ENCODE peak calls at places on chromosomes 3 and 15, in five cellular contexts. D is HepG2, V is K562, N is GM12878, X is SK-N-SH. H is an unnamed sample.

GRCh38 chr15:100332721-100333120 is 9.1 kb downstream of the ADAMTS17 start:
- DNase-seq in V (no peak), X (no peak), D (no peak), N (no peak), H (no peak)

GRCh38 chr3:49053543-49053942 is 24.3 kb upstream of the IMPDH2 start:
- DNase-seq in N (no peak), X (no peak), V (no peak), D (no peak), H (no peak)

GRCh38 chr3:123692041-123692440 is 107.2 kb upstream of the HACD2 start:
- DNase-seq in N (no peak), X (no peak), D (no peak), V (no peak), H (no peak)

GRCh38 chr3:94862703-94863102 is 799.8 kb downstream of the NSUN3 start:
- DNase-seq in X (peak), D (peak), N (no peak), V (peak), H (no peak)

GRCh38 chr3:17372811-17373210 is 369.6 kb downstream of the TBC1D5 start:
- DNase-seq in V (no peak), D (peak), N (no peak), X (no peak), H (no peak)

GRCh38 chr3:20798666-20799065 is 612.7 kb upstream of the SGO1 start:
- DNase-seq in D (no peak), N (no peak), X (no peak), V (no peak), H (no peak)

GRCh38 chr3:172174396-172175253 is 135.2 kb downstream of the FNDC3B start:
- DNase-seq in V (no peak), X (peak), D (no peak), N (no peak), H (no peak)

GRCh38 chr3:72595927-72596610 is 252.2 kb downstream of the SHQ1 start:
- DNase-seq in D (no peak), N (no peak), V (no peak), X (no peak), H (no peak)

GRCh38 chr3:127339943-127340861 is 52.4 kb upstream of the PRR20G start:
- DNase-seq in V (no peak), X (no peak), N (no peak), D (no peak), H (no peak)

GRCh38 chr3:126261037-126261436 is 80.7 kb upstream of the ALDH1L1 start:
- DNase-seq in D (peak), N (no peak), V (peak), X (no peak), H (no peak)

GRCh38 chr3:142795332-142795731 is 71.5 kb downstream of the TRPC1 start:
- DNase-seq in X (no peak), D (no peak), V (no peak), N (no peak), H (no peak)
- TF ChIP-seq ZBTB33 in X (no peak), D (no peak), V (no peak), N (no peak), H (no peak)

DNA sequence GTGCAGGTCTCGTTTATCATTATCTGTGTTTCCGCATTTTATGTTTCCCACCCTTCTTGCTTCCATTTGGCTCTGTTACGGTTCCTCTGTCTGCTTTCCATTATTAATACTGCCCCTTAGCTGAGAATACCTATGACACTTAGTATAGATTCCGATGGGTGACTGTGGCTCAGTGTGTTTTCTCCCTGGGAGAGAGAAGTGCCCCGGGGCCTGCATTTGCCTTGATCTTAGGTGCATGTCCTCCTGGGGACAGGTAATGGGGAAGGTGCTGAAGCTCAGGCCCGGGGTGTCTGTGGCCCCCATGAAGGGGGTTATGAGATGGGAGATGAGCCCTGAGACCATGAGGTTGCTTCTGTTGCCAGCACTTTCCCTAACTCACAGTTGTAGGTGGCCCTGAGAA is 43.4 kb upstream of the PCSK6 start:
- DNase-seq in D (no peak), X (no peak), V (no peak), N (no peak), H (no peak)
- TF ChIP-seq ZBTB33 in D (no peak), X (no peak), V (no peak), N (no peak), H (no peak)

GRCh38 chr3:44893097-44893496 is 18.7 kb downstream of the TGM4 start:
- DNase-seq in D (no peak), N (no peak), X (no peak), V (no peak), H (no peak)
- TF ChIP-seq ZBTB33 in D (no peak), N (no peak), X (no peak), V (no peak), H (no peak)

GRCh38 chr3:67418539-67419529 is 235.6 kb downstream of the SUCLG2 start:
- DNase-seq in D (no peak), V (no peak), N (no peak), X (no peak), H (no peak)
- TF ChIP-seq ZBTB33 in D (no peak), V (no peak), N (no peak), X (no peak), H (no peak)

GRCh38 chr15:56019060-56019793 is 25.8 kb upstream of the NEDD4 start:
- DNase-seq in V (no peak), X (no peak), D (no peak), N (no peak), H (no peak)
- TF ChIP-seq ZBTB33 in V (no peak), X (no peak), D (no peak), N (no peak), H (no peak)

GRCh38 chr15:39514933-39515332 is 65.9 kb upstream of the THBS1 start:
- DNase-seq in N (no peak), X (no peak), V (no peak), D (no peak), H (no peak)

GRCh38 chr15:39509941-39510845 is 70.7 kb upstream of the THBS1 start:
- DNase-seq in D (no peak), V (no peak), X (no peak), N (no peak), H (no peak)

GRCh38 chr15:39508536-39508935 is 72.3 kb upstream of the THBS1 start:
- DNase-seq in D (no peak), N (no peak), V (no peak), X (no peak), H (no peak)

GRCh38 chr15:39511915-39512260 is 69.0 kb upstream of the THBS1 start:
- DNase-seq in N (no peak), D (no peak), V (no peak), X (no peak), H (no peak)

GRCh38 chr15:39511000-39511914 is 69.6 kb upstream of the THBS1 start:
- DNase-seq in V (peak), D (no peak), N (no peak), X (no peak), H (peak)
- TF ChIP-seq ZBTB33 in V (no peak), D (no peak), N (no peak), X (no peak), H (no peak)

H was measured in HCT116.